ENCODE peak calls at places on chromosome 12, in seven cellular contexts. I is uterus, W is ovary, Z is HCT116, R is lower lobe of right lung, X is MM.1S, A is left lung. L is an unnamed sample. For H3K36me3, the result is how much of the 10 kb centered on the place peaks cover.

GRCh38 chr12:89073027-89073398 is 279.3 kb downstream of the DUSP6 start:
- DNase-seq in W (no peak), X (no peak), A (no peak), I (no peak), R (no peak), Z (no peak), L (no peak)

GRCh38 chr12:70607107-70607506 is 30.1 kb downstream of the PTPRB start:
- DNase-seq in A (no peak), X (no peak), Z (no peak), W (no peak), I (no peak), R (no peak), L (no peak)

GRCh38 chr12:59067068-59067467 is 146.8 kb upstream of the LRIG3 start:
- DNase-seq in X (peak), Z (no peak), A (no peak), W (no peak), I (no peak), R (no peak), L (no peak)

GRCh38 chr12:110015132-110015531 is 15.9 kb downstream of the ANKRD13A start:
- DNase-seq in A (no peak), W (no peak), R (no peak), Z (no peak), I (no peak), X (peak), L (no peak)

GRCh38 chr12:71755146-71755892 is 656 bp downstream of the RAB21 start:
- DNase-seq in W (peak), A (peak), I (peak), R (peak), Z (no peak), X (peak), L (peak)

GRCh38 chr12:64392221-64392620 is 1.7 kb upstream of the C12orf56 start:
- DNase-seq in W (no peak), X (peak), R (no peak), A (no peak), I (no peak), Z (no peak), L (no peak)

GRCh38 chr12:99435095-99435791 is 212.3 kb upstream of the GARIN6 start:
- DNase-seq in I (no peak), Z (no peak), X (no peak), W (no peak), A (no peak), R (no peak), L (no peak)

GRCh38 chr12:43315961-43316360 is 236.0 kb downstream of the ADAMTS20 start:
- DNase-seq in I (no peak), Z (no peak), R (no peak), W (no peak), X (no peak), A (no peak), L (no peak)

GRCh38 chr12:2288875-2289274 is 236.1 kb downstream of the CACNA1C start:
- DNase-seq in W (no peak), I (no peak), X (no peak), Z (no peak), A (no peak), R (no peak), L (no peak)

GRCh38 chr12:21940972-21941521 is at the start of gene ABCC9:
- DNase-seq in I (peak), R (peak), A (peak), W (peak), Z (no peak), X (no peak), L (peak)

GRCh38 chr12:19066471-19067001 is 63.0 kb upstream of the PLEKHA5 start:
- DNase-seq in R (no peak), A (no peak), Z (no peak), X (no peak), I (no peak), W (no peak), L (no peak)

GRCh38 chr12:90152897-90153624 is 444.4 kb upstream of the ATP2B1 start:
- DNase-seq in A (no peak), Z (no peak), X (no peak), R (no peak), W (no peak), I (no peak), L (no peak)

GRCh38 chr12:102484017-102484731 is 3.8 kb upstream of the IGF1 start:
- DNase-seq in W (peak), Z (peak), X (peak), A (no peak), R (peak), I (peak), L (peak)
- H3K4me3 ChIP-seq in W (no peak), Z (no peak), X (peak), A (no peak), R (peak), I (no peak), L (peak)

DNA sequence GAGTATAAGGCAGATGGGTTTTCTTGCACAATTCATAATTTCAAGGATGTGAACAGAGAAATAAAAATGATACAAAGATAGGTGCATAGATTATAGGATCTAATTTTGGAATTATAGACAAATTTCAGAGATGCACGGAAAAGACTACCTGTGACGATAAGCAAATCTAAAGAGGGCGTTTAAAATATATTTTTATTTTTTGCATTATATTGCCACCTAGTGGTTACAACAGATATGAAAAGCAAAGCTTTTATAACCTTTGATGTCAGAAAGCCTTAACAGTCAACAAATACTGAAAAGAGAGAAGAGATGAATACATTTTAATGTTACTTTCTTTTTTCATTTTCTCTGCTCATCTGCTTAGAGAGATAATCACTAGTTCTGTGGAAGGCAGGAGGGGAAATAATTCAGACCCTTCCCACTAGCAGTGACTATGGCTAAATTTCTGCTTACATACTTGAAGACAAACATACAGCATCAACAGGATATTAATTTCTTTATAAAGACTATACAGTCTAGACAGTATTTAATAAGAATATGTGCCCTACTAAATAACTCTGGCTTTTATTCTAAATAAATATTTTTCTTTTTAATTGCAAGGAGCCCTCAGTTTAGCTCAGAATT is 46.3 kb downstream of the NTS start:
- DNase-seq in I (no peak), W (no peak), X (peak), Z (peak), R (no peak), A (no peak), L (peak)
- TF ChIP-seq CTCF in I (peak), W (no peak), X (peak), Z (peak), R (peak), A (peak), L (peak)

GRCh38 chr12:95494888-95495287 is 20.9 kb downstream of the METAP2 start:
- DNase-seq in W (no peak), X (no peak), A (no peak), Z (no peak), R (no peak), I (no peak), L (no peak)

GRCh38 chr12:95495433-95495832 is 21.5 kb downstream of the METAP2 start:
- DNase-seq in A (no peak), W (no peak), X (no peak), R (no peak), I (no peak), Z (no peak), L (no peak)

GRCh38 chr12:95504140-95504539 is 30.2 kb downstream of the METAP2 start:
- DNase-seq in W (no peak), X (no peak), R (no peak), A (no peak), Z (no peak), I (no peak), L (no peak)

GRCh38 chr12:95497031-95497430 is 23.1 kb downstream of the METAP2 start:
- DNase-seq in R (no peak), I (no peak), X (no peak), Z (no peak), A (no peak), W (no peak), L (no peak)

GRCh38 chr12:95498968-95499367 is 25.0 kb downstream of the METAP2 start:
- DNase-seq in Z (no peak), W (no peak), R (no peak), X (no peak), I (no peak), A (no peak), L (no peak)
- H3K36me3 ChIP-seq in Z (under half), W (under half), R (half or more), X (under half), I (under half), A (under half), L (under half)

GRCh38 chr12:6825398-6826124 is 2.6 kb upstream of the P3H3 start:
- DNase-seq in Z (peak), A (peak), I (peak), W (peak), R (peak), X (peak), L (no peak)
- H3K4me3 ChIP-seq in Z (no peak), A (no peak), I (peak), W (peak), R (no peak), X (no peak), L (no peak)

GRCh38 chr12:47870175-47870781 is 34.5 kb downstream of the VDR start:
- DNase-seq in X (peak), I (peak), A (no peak), R (no peak), W (no peak), Z (no peak), L (no peak)
- TF ChIP-seq CTCF in X (peak), I (peak), A (peak), R (peak), W (no peak), Z (peak), L (peak)

GRCh38 chr12:56413392-56413791 is 35.8 kb downstream of the TIMELESS start:
- DNase-seq in R (no peak), I (no peak), X (no peak), Z (no peak), W (no peak), A (no peak), L (no peak)

GRCh38 chr12:56414401-56414800 is 34.8 kb downstream of the TIMELESS start:
- DNase-seq in X (no peak), I (no peak), A (no peak), W (no peak), R (no peak), Z (no peak), L (no peak)

GRCh38 chr12:56420411-56420810 is 28.8 kb downstream of the TIMELESS start:
- DNase-seq in X (no peak), W (no peak), I (no peak), A (no peak), Z (no peak), R (no peak), L (no peak)

GRCh38 chr12:56411781-56412639 is 37.2 kb downstream of the TIMELESS start:
- DNase-seq in W (no peak), Z (no peak), R (no peak), I (no peak), X (no peak), A (no peak), L (no peak)

DNA sequence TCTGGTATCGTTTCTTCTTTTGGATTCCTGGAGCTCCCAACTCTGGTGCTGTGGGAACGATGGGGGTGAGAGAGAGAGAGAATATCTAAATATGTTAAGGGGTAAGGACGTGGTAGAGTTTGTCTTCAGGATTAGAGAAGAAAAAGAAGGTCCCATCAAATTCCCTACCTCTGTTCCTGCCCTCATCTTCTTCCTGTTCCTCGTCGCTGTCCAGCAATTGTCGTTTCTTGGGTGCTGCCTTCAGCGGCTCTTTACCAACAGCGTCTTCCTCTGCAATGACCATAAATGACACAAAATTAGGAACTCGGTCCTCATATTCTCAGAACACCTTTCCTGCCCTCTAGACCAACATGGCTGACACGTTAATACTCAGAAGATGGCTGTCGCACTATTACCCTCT is 31.5 kb downstream of the TIMELESS start:
- DNase-seq in Z (no peak), X (no peak), I (no peak), A (no peak), R (no peak), W (no peak), L (no peak)
- H3K36me3 ChIP-seq in Z (under half), X (under half), I (under half), A (under half), R (under half), W (under half), L (under half)

DNA sequence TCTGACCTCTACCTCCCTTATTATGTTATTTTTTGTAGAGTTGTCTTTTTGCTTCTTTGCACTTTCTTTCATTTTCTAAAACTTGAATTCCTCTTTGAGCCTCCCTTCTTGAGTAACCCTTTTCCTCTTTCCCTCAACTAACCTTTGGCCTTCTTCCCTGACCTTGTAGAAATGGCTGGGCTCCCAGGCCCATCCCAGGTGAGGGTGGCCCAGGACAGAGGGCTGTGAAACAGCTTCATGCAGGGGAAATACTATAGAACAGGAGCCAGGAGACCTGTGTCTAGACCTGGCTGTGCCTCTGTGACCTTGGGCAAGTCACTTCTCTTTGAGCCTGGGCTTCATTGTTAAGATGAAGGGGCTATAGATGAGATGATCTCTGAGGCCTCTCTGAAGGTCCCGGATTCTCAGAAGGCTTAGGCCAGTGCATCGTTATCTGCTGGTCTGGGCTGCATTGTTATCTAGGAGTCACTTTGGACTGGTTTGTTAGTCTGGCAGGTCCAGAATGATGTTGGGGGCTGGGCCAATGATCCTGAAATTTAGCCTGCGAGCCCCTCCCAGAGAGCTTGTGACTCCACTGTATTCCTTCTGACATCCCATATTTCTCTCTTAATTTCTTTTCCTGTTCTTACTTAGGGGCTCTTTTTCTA is 2.2 kb downstream of the ATN1 start:
- DNase-seq in X (no peak), A (no peak), R (no peak), I (no peak), Z (no peak), W (no peak), L (no peak)
- H3K4me3 ChIP-seq in X (no peak), A (peak), R (peak), I (peak), Z (no peak), W (peak), L (peak)

GRCh38 chr12:52382854-52383253 is 2.6 kb downstream of the KRT84 start:
- DNase-seq in R (no peak), A (no peak), W (no peak), X (no peak), I (no peak), Z (no peak), L (no peak)

GRCh38 chr12:52379536-52379935 is 5.9 kb downstream of the KRT84 start:
- DNase-seq in R (no peak), A (no peak), W (no peak), X (no peak), I (no peak), Z (no peak), L (no peak)

GRCh38 chr12:52383331-52383730 is 2.1 kb downstream of the KRT84 start:
- DNase-seq in A (no peak), Z (no peak), I (no peak), R (no peak), W (no peak), X (no peak), L (no peak)

GRCh38 chr12:52380271-52380694 is 5.2 kb downstream of the KRT84 start:
- DNase-seq in A (no peak), X (no peak), Z (no peak), I (no peak), W (no peak), R (peak), L (no peak)

GRCh38 chr12:52381206-52381605 is 4.2 kb downstream of the KRT84 start:
- DNase-seq in A (no peak), Z (no peak), X (no peak), R (no peak), W (no peak), I (no peak), L (no peak)
- TF ChIP-seq CTCF in A (no peak), Z (no peak), X (no peak), R (no peak), W (no peak), I (no peak), L (no peak)

GRCh38 chr12:118148287-118148686 is 12.4 kb downstream of the PEBP1 start:
- DNase-seq in R (no peak), Z (no peak), X (no peak), I (no peak), A (no peak), W (no peak), L (no peak)

GRCh38 chr12:118144499-118144898 is 8.6 kb downstream of the PEBP1 start:
- DNase-seq in W (no peak), R (no peak), X (no peak), A (no peak), I (no peak), Z (no peak), L (no peak)

GRCh38 chr12:118145113-118145797 is 9.3 kb downstream of the PEBP1 start:
- DNase-seq in W (no peak), X (no peak), I (no peak), R (no peak), Z (no peak), A (no peak), L (peak)

GRCh38 chr12:118150625-118151024 is 14.7 kb downstream of the PEBP1 start:
- DNase-seq in A (no peak), W (no peak), I (no peak), X (no peak), R (no peak), Z (no peak), L (no peak)

DNA sequence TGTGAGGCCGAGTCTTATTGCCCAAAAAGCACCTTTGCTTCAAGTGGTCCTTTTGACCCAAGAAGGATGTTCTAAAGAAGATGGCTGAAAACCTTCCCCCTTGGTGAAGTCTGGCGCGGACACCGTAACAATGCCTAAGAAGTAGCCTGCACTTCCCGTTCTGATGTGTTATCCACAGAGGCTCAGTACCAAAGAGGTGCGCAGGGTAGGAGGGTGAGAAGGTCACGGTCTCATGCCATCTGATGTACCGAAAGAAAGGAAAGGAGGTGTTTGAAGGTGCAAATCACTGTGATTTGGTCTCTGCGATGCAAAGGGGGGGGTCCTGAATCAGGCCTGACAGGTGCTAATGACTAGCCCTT is 9.9 kb downstream of the PEBP1 start:
- DNase-seq in A (no peak), W (no peak), X (no peak), R (no peak), Z (no peak), I (no peak), L (no peak)
- H3K36me3 ChIP-seq in A (under half), W (under half), X (under half), R (half or more), Z (under half), I (under half), L (under half)

L was measured in GM06990.